ENCODE peak calls at places on chromosomes 5 and 9, in nine cellular contexts. A is BE2C; X is naive thymus-derived CD4-positive, alpha-beta T cell; K is small intestine; D is CD4-positive, CD25-positive, alpha-beta regulatory T cell; T is iPS DF 6.9; J is GM23248; M is cardiac muscle cell; Z is prostate gland. S is an unnamed sample.

GRCh38 chr5:126805108-126805507 is 28.2 kb downstream of the LMNB1 start:
- DNase-seq in A (no peak), X (no peak), K (no peak), D (no peak), T (no peak), J (peak; percentile 79), M (no peak), Z (no peak), S (no peak)

GRCh38 chr9:125747053-125747764 is at the start of gene PBX3:
- DNase-seq in A (peak; percentile 74), X (peak; percentile 63), K (peak; percentile 49), D (peak; percentile 39), T (no peak), J (peak; percentile 77), M (peak; percentile 79), Z (peak; percentile 42), S (peak; percentile 61)

GRCh38 chr5:18141260-18141659 is 507.0 kb downstream of the TAF11L14 start:
- DNase-seq in A (no peak), X (no peak), K (no peak), D (no peak), T (no peak), J (no peak), M (no peak), Z (no peak), S (no peak)

GRCh38 chr5:117201016-117201415 is 626.4 kb upstream of the SEMA6A start:
- DNase-seq in A (no peak), X (no peak), K (no peak), D (no peak), T (no peak), J (no peak), M (no peak), Z (no peak), S (no peak)

GRCh38 chr5:2750026-2750757 is 1.3 kb downstream of the IRX2 start:
- DNase-seq in A (no peak), X (no peak), K (no peak), D (no peak), T (no peak), J (peak; percentile 77), M (peak; percentile 68), Z (no peak), S (no peak)

GRCh38 chr5:19853616-19854240 is 134.3 kb downstream of the CDH18 start:
- DNase-seq in A (no peak), X (no peak), K (no peak), D (no peak), T (no peak), J (peak; percentile 78), M (no peak), Z (no peak), S (no peak)

GRCh38 chr5:179233909-179234562 is 111.2 kb downstream of the ADAMTS2 start:
- DNase-seq in A (no peak), X (no peak), K (no peak), D (no peak), T (no peak), J (no peak), M (no peak), Z (no peak), S (no peak)

GRCh38 chr9:131728961-131729360 is 10.9 kb downstream of the RAPGEF1 start:
- DNase-seq in A (peak; percentile 54), X (peak; percentile 61), K (no peak), D (peak; percentile 66), T (no peak), J (no peak), M (peak; percentile 24), Z (no peak), S (peak; percentile 55)

GRCh38 chr5:36073595-36074216 is 7.0 kb upstream of the UGT3A2 start:
- DNase-seq in A (peak; percentile 22), X (no peak), K (peak; percentile 2), D (peak; percentile 7), T (peak; percentile 48), J (peak; percentile 24), M (peak; percentile 41), Z (no peak), S (no peak)

GRCh38 chr5:75214928-75215327 is 21.8 kb downstream of the ANKRD31 start:
- DNase-seq in A (no peak), X (no peak), K (peak; percentile 95), D (no peak), T (no peak), J (no peak), M (no peak), Z (no peak), S (no peak)

GRCh38 chr9:35423499-35423898 is 66.4 kb upstream of the RUSC2 start:
- DNase-seq in A (no peak), X (no peak), K (peak; percentile 24), D (no peak), T (no peak), J (peak; percentile 35), M (no peak), Z (no peak), S (no peak)

GRCh38 chr5:176667637-176668036 is 20.4 kb downstream of the TSPAN17 start:
- DNase-seq in A (no peak), X (no peak), K (no peak), D (no peak), T (no peak), J (no peak), M (no peak), Z (no peak), S (no peak)
- H3K9me3 ChIP-seq in A (no peaks in the 10 kb centered on the region), X (no peaks in the 10 kb centered on the region), K (no peaks in the 10 kb centered on the region), D (no peaks in the 10 kb centered on the region), T (no peaks in the 10 kb centered on the region), J (no peaks in the 10 kb centered on the region), M (no peaks in the 10 kb centered on the region), Z (no peaks in the 10 kb centered on the region), S (no peaks in the 10 kb centered on the region)

GRCh38 chr9:105978336-105978735 is 284.0 kb downstream of the TMEM38B start:
- DNase-seq in A (no peak), X (no peak), K (no peak), D (no peak), T (no peak), J (no peak), M (no peak), Z (no peak), S (no peak)

GRCh38 chr9:105969672-105970071 is 275.3 kb downstream of the TMEM38B start:
- DNase-seq in A (no peak), X (no peak), K (no peak), D (no peak), T (no peak), J (no peak), M (no peak), Z (no peak), S (no peak)

GRCh38 chr9:105972805-105973204 is 278.5 kb downstream of the TMEM38B start:
- DNase-seq in A (no peak), X (no peak), K (no peak), D (no peak), T (no peak), J (no peak), M (no peak), Z (no peak), S (no peak)

GRCh38 chr9:105976257-105976656 is 281.9 kb downstream of the TMEM38B start:
- DNase-seq in A (no peak), X (no peak), K (no peak), D (no peak), T (no peak), J (no peak), M (no peak), Z (no peak), S (no peak)

DNA sequence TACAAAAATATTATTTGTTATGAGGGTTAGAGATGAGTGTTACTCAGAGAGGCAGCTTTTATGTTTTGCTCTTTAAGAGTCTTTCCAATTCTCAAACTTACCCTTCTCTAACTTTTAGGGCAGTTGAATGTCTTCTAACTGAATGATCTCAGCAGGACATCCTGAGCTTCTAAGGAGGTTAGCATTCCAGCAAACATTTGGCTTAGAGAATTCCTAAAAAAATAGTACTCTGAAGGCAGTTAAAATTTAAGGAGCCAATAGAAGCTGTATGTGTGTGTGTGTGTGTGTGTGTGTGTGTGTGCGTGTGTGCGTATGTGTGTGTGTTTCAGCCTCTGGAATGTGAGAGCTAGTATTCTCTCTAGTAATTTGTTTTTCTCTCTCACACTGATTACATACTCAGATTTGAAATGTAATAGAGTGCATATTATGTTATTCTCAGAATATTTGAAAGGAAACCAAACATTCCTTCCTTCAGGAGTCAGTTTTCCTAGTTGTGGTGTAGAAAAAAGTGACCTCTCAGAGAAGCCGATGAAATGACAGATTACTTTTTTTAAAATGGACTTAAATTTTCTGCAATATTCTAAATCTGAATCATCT is 279.6 kb downstream of the TMEM38B start:
- DNase-seq in A (no peak), X (no peak), K (no peak), D (no peak), T (no peak), J (peak; percentile 18), M (no peak), Z (no peak), S (no peak)
- H3K9me3 ChIP-seq in A (no peaks in the 10 kb centered on the region), X (no peaks in the 10 kb centered on the region), K (no peaks in the 10 kb centered on the region), D (no peaks in the 10 kb centered on the region), T (no peaks in the 10 kb centered on the region), J (no peaks in the 10 kb centered on the region), M (no peaks in the 10 kb centered on the region), Z (no peaks in the 10 kb centered on the region), S (no peaks in the 10 kb centered on the region)

DNA sequence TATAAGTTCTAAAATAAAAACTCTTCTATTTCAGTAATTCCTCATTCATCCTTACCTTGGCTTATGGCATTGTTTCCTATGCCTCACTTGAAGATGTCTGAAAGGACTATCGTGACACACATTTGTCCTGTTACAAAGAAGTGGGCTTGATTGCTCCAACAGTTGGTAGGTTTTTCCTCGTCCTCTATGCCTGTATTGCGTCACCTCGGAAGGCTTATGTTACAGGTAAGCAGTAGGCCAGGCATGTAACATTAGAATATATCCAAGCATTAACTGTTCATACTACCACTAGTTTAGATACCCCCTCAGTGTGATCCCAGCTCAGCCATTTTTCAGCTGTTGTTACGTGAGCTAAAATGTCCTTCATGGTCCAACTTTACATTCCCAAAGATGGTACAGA is 116.7 kb downstream of the MLLT3 start:
- DNase-seq in A (no peak), X (no peak), K (no peak), D (no peak), T (no peak), J (no peak), M (no peak), Z (no peak), S (no peak)
- H3K9me3 ChIP-seq in A (no peaks in the 10 kb centered on the region), X (no peaks in the 10 kb centered on the region), K (no peaks in the 10 kb centered on the region), D (no peaks in the 10 kb centered on the region), T (no peaks in the 10 kb centered on the region), J (no peaks in the 10 kb centered on the region), M (no peaks in the 10 kb centered on the region), Z (no peaks in the 10 kb centered on the region), S (no peaks in the 10 kb centered on the region)

GRCh38 chr5:63928451-63928850 is 33.8 kb downstream of the HTR1A start:
- DNase-seq in A (no peak), X (no peak), K (no peak), D (no peak), T (no peak), J (no peak), M (no peak), Z (no peak), S (no peak)

DNA sequence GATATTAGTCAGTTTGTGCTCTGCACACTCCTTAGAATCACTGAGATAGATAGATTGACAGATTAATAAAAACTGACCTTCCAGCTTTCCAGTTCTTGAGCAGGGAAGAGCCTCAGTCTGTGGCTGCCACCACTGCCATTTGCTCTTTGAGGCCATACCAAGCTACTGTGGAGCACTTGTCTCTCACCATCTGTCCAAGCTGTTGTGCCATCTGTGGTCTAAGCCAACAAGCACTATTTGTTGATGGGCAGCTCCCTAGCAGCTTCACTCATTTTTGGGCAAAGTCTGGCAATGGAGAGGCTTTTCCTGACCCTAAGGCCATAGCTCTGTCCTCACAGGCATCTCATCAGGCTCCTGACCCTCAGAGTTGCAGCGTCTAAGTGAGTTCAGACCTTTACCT is 30.4 kb downstream of the HTR1A start:
- DNase-seq in A (no peak), X (no peak), K (no peak), D (no peak), T (no peak), J (no peak), M (no peak), Z (no peak), S (no peak)
- H3K9me3 ChIP-seq in A (no peaks in the 10 kb centered on the region), X (no peaks in the 10 kb centered on the region), K (no peaks in the 10 kb centered on the region), D (no peaks in the 10 kb centered on the region), T (no peaks in the 10 kb centered on the region), J (no peaks in the 10 kb centered on the region), M (no peaks in the 10 kb centered on the region), Z (no peaks in the 10 kb centered on the region), S (no peaks in the 10 kb centered on the region)